ENCODE peak calls at places on chromosome 1, in four cellular contexts. Z is A549, U is endothelial cell of umbilical vein, G is H1. M is an unnamed sample.

GRCh38 chr1:65112811-65113210 is 35.2 kb upstream of the AK4 start:
- DNase-seq in Z (no peak), U (no peak), G (no peak), M (no peak)

GRCh38 chr1:18646091-18646775 is 15.6 kb downstream of the PAX7 start:
- DNase-seq in Z (no peak), U (no peak), G (peak; percentile 62), M (no peak)

GRCh38 chr1:30058966-30059365 is 664.4 kb downstream of the MATN1 start:
- DNase-seq in Z (peak; percentile 69), U (no peak), G (no peak), M (no peak)

GRCh38 chr1:186566140-186566850 is 105.4 kb upstream of the PDC start:
- DNase-seq in Z (peak; percentile 33), U (peak; percentile 24), G (no peak), M (no peak)

GRCh38 chr1:75672528-75673393 is 51.7 kb upstream of the ACADM start:
- DNase-seq in Z (peak; percentile 32), U (no peak), G (peak; percentile 58), M (peak; percentile 23)

GRCh38 chr1:216750031-216750627 is 26.9 kb upstream of the ESRRG start:
- DNase-seq in Z (peak; percentile 36), U (peak; percentile 2), G (no peak), M (peak; percentile 30)

GRCh38 chr1:9792156-9793042 is 31.4 kb downstream of the CLSTN1 start:
- DNase-seq in Z (no peak), U (no peak), G (peak; percentile 72), M (peak; percentile 62)

GRCh38 chr1:209363112-209363511 is 220.4 kb upstream of the CAMK1G start:
- DNase-seq in Z (no peak), U (no peak), G (no peak), M (no peak)

GRCh38 chr1:180930687-180931086 is 18.0 kb downstream of the KIAA1614 start:
- DNase-seq in Z (no peak), U (no peak), G (no peak), M (no peak)

GRCh38 chr1:53057134-53057533 is 4.9 kb upstream of the PODN start:
- DNase-seq in Z (no peak), U (no peak), G (no peak), M (no peak)

GRCh38 chr1:148354909-148355308 is 128.2 kb downstream of the PPIAL4G start:
- DNase-seq in Z (no peak), U (no peak), G (no peak), M (no peak)

GRCh38 chr1:162310337-162310736 is 66.3 kb downstream of the SPATA46 start:
- DNase-seq in Z (no peak), U (peak; percentile 81), G (no peak), M (no peak)

GRCh38 chr1:58528518-58528917 is 18.0 kb downstream of the OMA1 start:
- DNase-seq in Z (no peak), U (no peak), G (no peak), M (no peak)

GRCh38 chr1:189627427-189627826 is 850.2 kb downstream of the BRINP3 start:
- DNase-seq in Z (no peak), U (no peak), G (no peak), M (no peak)

GRCh38 chr1:110525250-110525597 is 6.2 kb upstream of the KCNA10 start:
- DNase-seq in Z (no peak), U (no peak), G (no peak), M (no peak)

GRCh38 chr1:22250724-22251123 is 107.8 kb upstream of the WNT4 start:
- DNase-seq in Z (no peak), U (no peak), G (no peak), M (no peak)

GRCh38 chr1:160826546-160826945 is 30.6 kb downstream of the LY9 start:
- DNase-seq in Z (peak; percentile 82), U (no peak), G (no peak), M (no peak)

GRCh38 chr1:64549464-64550239 is 79.7 kb downstream of the CACHD1 start:
- DNase-seq in Z (no peak), U (no peak), G (no peak), M (no peak)

GRCh38 chr1:35577071-35577998 is 4.2 kb downstream of the TFAP2E start:
- DNase-seq in Z (no peak), U (peak; percentile 37), G (peak; percentile 79), M (peak; percentile 54)

GRCh38 chr1:1423245-1423597 is 2.1 kb upstream of the ANKRD65 start:
- DNase-seq in Z (no peak), U (no peak), G (peak; percentile 45), M (no peak)

GRCh38 chr1:31460027-31460426 is 47.0 kb downstream of the SERINC2 start:
- DNase-seq in Z (no peak), U (no peak), G (no peak), M (no peak)

GRCh38 chr1:221712198-221712684 is 29.6 kb downstream of the DUSP10 start:
- DNase-seq in Z (peak; percentile 75), U (no peak), G (no peak), M (no peak)

GRCh38 chr1:17849216-17849615 is 94.1 kb downstream of the ACTL8 start:
- DNase-seq in Z (no peak), U (no peak), G (no peak), M (peak; percentile 36)

GRCh38 chr1:181101581-181102226 is 13.2 kb downstream of the IER5 start:
- DNase-seq in Z (no peak), U (peak; percentile 64), G (no peak), M (peak; percentile 63)

GRCh38 chr1:211788626-211789025 is 41.9 kb downstream of the LPGAT1 start:
- DNase-seq in Z (no peak), U (no peak), G (no peak), M (no peak)

GRCh38 chr1:76065212-76065611 is 9.3 kb upstream of the ST6GALNAC3 start:
- DNase-seq in Z (no peak), U (no peak), G (no peak), M (no peak)

GRCh38 chr1:53396563-53397268 is 62.5 kb upstream of the DMRTB1 start:
- DNase-seq in Z (no peak), U (no peak), G (no peak), M (no peak)

GRCh38 chr1:24203404-24203803 is 16.3 kb upstream of the IFNLR1 start:
- DNase-seq in Z (no peak), U (no peak), G (no peak), M (no peak)

GRCh38 chr1:53327183-53327941 is 508 bp downstream of the LRP8 start:
- DNase-seq in Z (peak; percentile 45), U (peak; percentile 40), G (peak; percentile 76), M (peak; percentile 51)

GRCh38 chr1:172040466-172040865 is 199.2 kb downstream of the DNM3 start:
- DNase-seq in Z (peak; percentile 38), U (peak; percentile 80), G (no peak), M (no peak)

GRCh38 chr1:193308438-193308837 is 122.0 kb upstream of the B3GALT2 start:
- DNase-seq in Z (no peak), U (no peak), G (no peak), M (no peak)

GRCh38 chr1:170133663-170134062 is 12.1 kb upstream of the NTMT2 start:
- DNase-seq in Z (no peak), U (no peak), G (no peak), M (no peak)

GRCh38 chr1:210883821-210884220 is 250.1 kb downstream of the KCNH1 start:
- DNase-seq in Z (peak; percentile 31), U (no peak), G (no peak), M (no peak)

GRCh38 chr1:16451868-16452528 is 11.5 kb downstream of the NECAP2 start:
- DNase-seq in Z (no peak), U (no peak), G (no peak), M (no peak)

DNA sequence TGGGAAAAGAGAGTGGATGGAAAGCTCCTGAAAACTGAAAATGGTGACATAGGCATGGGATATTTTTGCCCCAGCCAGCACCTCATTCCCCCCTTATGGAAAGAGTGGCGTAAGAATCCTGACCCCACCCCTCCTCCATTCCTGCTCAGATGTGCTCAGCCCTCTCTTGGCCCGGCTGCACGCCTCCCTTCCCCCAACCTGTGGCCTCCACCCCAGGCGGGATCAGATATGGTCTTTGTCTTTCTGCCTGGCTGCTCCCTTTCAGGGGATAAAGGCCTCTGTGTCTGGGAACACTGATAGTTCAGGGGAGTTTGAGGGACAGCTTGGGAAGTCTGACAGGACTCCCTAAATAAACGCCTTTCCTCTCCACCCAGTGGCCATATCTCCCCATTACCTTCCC is 49.8 kb downstream of the KIRREL1 start:
- DNase-seq in Z (no peak), U (no peak), G (no peak), M (no peak)
- TF ChIP-seq JUN in Z (no peak), U (no peak), G (no peak), M (no peak)

DNA sequence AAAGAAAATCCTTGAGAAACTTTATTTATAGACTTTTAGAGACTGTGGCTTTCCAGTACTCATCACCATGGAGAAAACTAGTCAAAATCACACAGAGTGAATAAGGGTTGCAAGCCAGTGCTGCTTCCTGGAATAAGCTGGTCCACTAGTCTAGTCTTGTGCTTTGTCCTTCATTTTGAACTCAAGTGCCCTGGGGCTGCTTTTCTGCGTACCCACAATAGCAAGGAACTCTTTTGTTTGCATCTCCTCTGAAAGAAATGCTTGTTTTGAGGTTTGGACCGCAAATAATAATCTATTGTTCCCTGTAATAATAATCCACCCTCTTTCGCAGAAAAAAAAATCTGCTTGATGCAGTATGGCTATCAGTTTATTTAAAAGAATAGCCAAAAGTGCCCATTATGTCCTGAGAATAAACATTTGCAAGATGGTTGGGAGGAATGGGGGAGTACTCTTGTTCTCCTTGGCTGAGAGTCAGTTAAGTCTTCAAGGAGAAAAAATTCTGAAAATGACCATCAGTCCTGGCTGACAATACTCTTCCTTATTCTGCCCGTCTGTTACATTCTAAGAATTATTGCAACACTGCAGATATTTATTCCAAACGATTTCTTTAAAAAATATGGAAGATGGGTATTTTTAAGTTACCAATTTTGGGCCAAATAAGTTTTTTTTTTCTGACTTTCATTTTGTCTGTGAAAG is 41.9 kb downstream of the MPZL1 start:
- DNase-seq in Z (no peak), U (no peak), G (no peak), M (no peak)
- TF ChIP-seq JUN in Z (no peak), U (no peak), G (no peak), M (no peak)

GRCh38 chr1:88946845-88947244 is 45.6 kb downstream of the KYAT3 start:
- DNase-seq in Z (no peak), U (peak; percentile 64), G (no peak), M (no peak)
- TF ChIP-seq JUN in Z (no peak), U (no peak), G (no peak), M (no peak)

GRCh38 chr1:38898653-38899230 is 17.4 kb upstream of the GJA9 start:
- DNase-seq in Z (no peak), U (no peak), G (no peak), M (no peak)
- TF ChIP-seq JUN in Z (no peak), U (no peak), G (no peak), M (no peak)

GRCh38 chr1:152047954-152048640 is 11.3 kb upstream of the S100A11 start:
- DNase-seq in Z (peak; percentile 100), U (peak; percentile 91), G (peak; percentile 79), M (peak; percentile 79)
- TF ChIP-seq JUN in Z (peak; percentile 93), U (peak; percentile 61), G (no peak), M (no peak)

GRCh38 chr1:32757213-32757895 is 54.8 kb upstream of the SYNC start:
- DNase-seq in Z (no peak), U (no peak), G (no peak), M (no peak)

GRCh38 chr1:32755810-32756159 is 53.2 kb upstream of the SYNC start:
- DNase-seq in Z (no peak), U (no peak), G (no peak), M (no peak)

GRCh38 chr1:32754282-32755097 is 51.9 kb upstream of the SYNC start:
- DNase-seq in Z (no peak), U (no peak), G (no peak), M (peak; percentile 82)

GRCh38 chr1:32755098-32755809 is 52.7 kb upstream of the SYNC start:
- DNase-seq in Z (no peak), U (no peak), G (peak; percentile 82), M (no peak)

GRCh38 chr1:32753532-32754281 is 51.1 kb upstream of the SYNC start:
- DNase-seq in Z (no peak), U (peak; percentile 73), G (peak; percentile 91), M (peak; percentile 89)
- TF ChIP-seq JUN in Z (no peak), U (no peak), G (no peak), M (no peak)

M was measured in WTC11.